ENCODE peak calls at places on chromosomes 6 and 20, in ten cellular contexts. T, U, L, K, M, J, P, B, H and X are unnamed samples.

GRCh38 chr6:148313483-148313882 is 29.2 kb upstream of the SASH1 start:
- DNase-seq in M (no peak), L (no peak), J (no peak), T (no peak), H (no peak), B (no peak), P (no peak), U (no peak), K (no peak), X (no peak)

GRCh38 chr20:38878798-38879197 is 47.4 kb upstream of the FAM83D start:
- DNase-seq in T (no peak), P (no peak), U (peak), B (no peak), K (peak), M (no peak), H (peak), L (no peak), J (peak), X (no peak)

GRCh38 chr6:152091201-152091600 is 283.7 kb downstream of the ESR1 start:
- DNase-seq in U (peak), H (no peak), L (no peak), P (no peak), T (no peak), M (no peak), K (no peak), J (peak), B (no peak), X (no peak)

GRCh38 chr20:38143238-38143645 is 21.8 kb downstream of the TGM2 start:
- DNase-seq in P (no peak), K (no peak), M (no peak), U (peak), L (peak), B (peak), J (no peak), T (peak), H (no peak), X (no peak)

GRCh38 chr20:62149532-62150235 is 6.1 kb downstream of the SS18L1 start:
- DNase-seq in P (peak), T (no peak), K (no peak), L (no peak), B (no peak), H (no peak), M (no peak), U (peak), J (peak), X (no peak)

GRCh38 chr6:127920804-127921203 is 19.9 kb upstream of the THEMIS start:
- DNase-seq in K (no peak), J (no peak), B (no peak), L (no peak), T (no peak), U (no peak), H (no peak), P (no peak), M (no peak), X (no peak)

GRCh38 chr20:34426026-34426425 is 63.0 kb downstream of the ITCH start:
- DNase-seq in B (no peak), M (no peak), H (peak), U (no peak), L (no peak), J (peak), T (no peak), P (no peak), K (no peak), X (no peak)

GRCh38 chr20:33313686-33314314 is 30.8 kb downstream of the BPIFB1 start:
- DNase-seq in J (no peak), U (no peak), P (no peak), T (no peak), M (no peak), H (no peak), B (no peak), K (no peak), L (no peak), X (no peak)

GRCh38 chr6:30945281-30945680 is 4.5 kb downstream of the MUCL3 start:
- DNase-seq in L (no peak), B (no peak), J (no peak), U (no peak), T (no peak), H (no peak), P (no peak), K (no peak), M (no peak), X (no peak)

GRCh38 chr6:53906842-53907241 is 112.0 kb downstream of the LRRC1 start:
- DNase-seq in J (no peak), U (no peak), K (no peak), P (no peak), L (no peak), B (no peak), H (peak), T (no peak), M (no peak), X (no peak)

GRCh38 chr6:18151801-18152200 is 3.1 kb downstream of the TPMT start:
- DNase-seq in J (no peak), T (no peak), U (no peak), K (no peak), M (no peak), H (no peak), P (no peak), L (no peak), B (no peak), X (no peak)

GRCh38 chr6:15796130-15796766 is 133.4 kb upstream of the DTNBP1 start:
- DNase-seq in B (no peak), L (no peak), M (no peak), P (no peak), H (no peak), T (peak), J (no peak), U (no peak), K (no peak), X (no peak)

GRCh38 chr6:12494161-12494560 is 204.0 kb downstream of the EDN1 start:
- DNase-seq in T (no peak), M (no peak), K (no peak), L (no peak), H (no peak), P (no peak), J (no peak), U (no peak), B (no peak), X (no peak)

GRCh38 chr6:1110164-1110563 is 201.7 kb upstream of the FOXQ1 start:
- DNase-seq in L (no peak), M (peak), T (no peak), K (no peak), U (no peak), H (no peak), B (no peak), P (no peak), J (no peak), X (no peak)

GRCh38 chr6:147699637-147700036 is 191.1 kb downstream of the SAMD5 start:
- DNase-seq in K (no peak), L (no peak), J (peak), T (no peak), B (no peak), P (no peak), M (no peak), U (peak), H (peak), X (no peak)

GRCh38 chr6:111280445-111280844 is 193.1 kb downstream of the SLC16A10 start:
- DNase-seq in M (no peak), K (no peak), H (no peak), B (no peak), P (no peak), T (no peak), U (no peak), J (no peak), L (no peak), X (no peak)

GRCh38 chr6:111278738-111279137 is 191.4 kb downstream of the SLC16A10 start:
- DNase-seq in T (no peak), L (no peak), B (no peak), U (no peak), M (no peak), K (no peak), J (no peak), H (no peak), P (no peak), X (no peak)

GRCh38 chr6:111276736-111277135 is 189.4 kb downstream of the SLC16A10 start:
- DNase-seq in M (no peak), P (no peak), T (no peak), L (no peak), H (no peak), B (no peak), K (no peak), U (peak), J (no peak), X (no peak)

GRCh38 chr6:111276335-111276734 is 189.0 kb downstream of the SLC16A10 start:
- DNase-seq in L (no peak), U (no peak), J (peak), H (no peak), P (no peak), T (no peak), K (no peak), M (no peak), B (no peak), X (no peak)

GRCh38 chr6:111277819-111278218 is 190.5 kb downstream of the SLC16A10 start:
- DNase-seq in K (no peak), L (no peak), M (no peak), U (no peak), B (no peak), J (no peak), T (no peak), H (no peak), P (no peak), X (no peak)
- TF ChIP-seq CTCF in K (no peak), L (no peak), M (no peak), U (no peak), B (no peak), J (no peak), T (no peak), H (no peak), P (no peak), X (no peak)

DNA sequence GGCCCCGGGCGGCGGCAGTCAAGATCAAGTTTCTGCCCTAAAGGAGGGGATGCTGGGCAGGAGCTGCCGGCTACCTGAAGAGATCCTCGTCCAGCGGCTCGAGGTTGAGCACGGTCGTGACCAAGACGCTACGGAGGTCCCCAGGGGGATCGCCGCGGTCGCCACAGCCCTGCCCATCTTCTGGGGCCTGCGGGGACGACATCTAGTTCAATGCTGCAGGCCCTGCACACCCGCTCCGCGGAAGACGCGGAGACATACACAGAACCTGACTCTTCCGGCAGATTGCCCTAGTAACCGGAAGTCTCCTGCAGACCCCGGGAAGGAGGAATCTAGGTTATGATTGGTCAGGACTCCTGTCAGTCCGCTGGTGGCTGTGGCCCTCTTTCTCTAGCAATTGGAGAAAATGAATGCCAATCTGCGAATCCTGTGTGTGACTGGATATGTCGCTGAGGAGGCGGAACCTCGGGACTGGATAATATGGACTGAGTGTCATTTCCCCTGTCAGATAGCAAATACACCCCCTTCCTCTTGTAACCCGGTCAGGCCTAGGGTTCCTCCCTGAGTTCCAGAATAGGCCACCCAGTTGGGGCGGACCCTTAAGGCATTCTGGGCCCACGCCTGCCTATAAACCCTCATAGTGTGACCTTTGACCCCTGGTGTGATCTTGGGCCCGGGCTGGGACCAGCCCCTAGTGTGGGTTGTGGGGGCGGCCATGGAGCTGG is at the start of the genes ACOT8 and ZSWIM3:
- DNase-seq in H (peak), K (peak), U (peak), T (peak), J (peak), B (peak), M (peak), P (peak), L (peak), X (peak)
- TF ChIP-seq CTCF in H (no peak), K (no peak), U (no peak), T (no peak), J (no peak), B (no peak), M (no peak), P (no peak), L (no peak), X (no peak)

DNA sequence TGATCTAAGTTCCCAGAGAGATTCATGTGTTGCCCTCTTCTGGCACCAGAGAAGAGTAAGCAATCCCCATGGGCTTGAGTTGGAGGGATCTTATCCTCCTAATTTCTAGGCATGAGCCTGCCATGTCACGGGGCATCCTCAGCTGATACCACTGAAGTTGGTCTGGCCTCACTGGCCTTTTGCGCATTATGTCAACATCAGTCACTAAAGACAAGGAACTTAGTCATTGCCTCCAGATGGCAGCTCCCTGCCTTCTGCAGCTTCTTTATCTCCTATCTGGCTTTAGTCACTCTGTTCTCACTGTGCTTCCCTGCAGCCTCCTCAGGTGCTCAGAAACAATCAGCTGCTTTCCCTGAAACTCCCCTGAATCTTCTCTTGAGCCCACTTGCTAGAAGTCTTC is 312.2 kb downstream of the ADGRG6 start:
- DNase-seq in J (no peak), P (no peak), L (no peak), M (no peak), K (no peak), T (no peak), H (no peak), B (no peak), U (peak), X (no peak)
- TF ChIP-seq CTCF in J (no peak), P (no peak), L (no peak), M (no peak), K (no peak), T (no peak), H (no peak), B (no peak), U (no peak), X (no peak)

DNA sequence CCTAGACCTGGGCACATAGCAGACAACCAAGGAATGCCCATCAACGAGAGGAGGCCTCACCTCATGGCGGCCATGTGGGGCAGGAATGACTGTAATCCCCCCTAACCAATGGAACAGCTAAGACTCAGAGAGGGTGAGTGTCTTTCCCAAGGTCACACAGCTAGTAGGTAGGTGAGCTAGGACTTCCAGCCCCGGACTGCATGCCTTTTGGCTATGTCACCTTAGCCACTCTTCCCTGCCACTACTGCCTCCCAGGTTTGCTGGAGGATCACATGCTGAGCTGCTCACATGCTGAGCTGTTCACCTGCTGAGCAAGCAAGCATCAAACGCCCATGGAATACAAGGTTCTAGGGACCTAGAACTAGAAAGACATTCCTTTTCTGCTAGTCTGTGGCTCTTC is 188.5 kb upstream of the PMEPA1 start:
- DNase-seq in B (no peak), M (no peak), L (no peak), U (no peak), T (no peak), H (no peak), K (no peak), J (no peak), P (no peak), X (no peak)
- TF ChIP-seq CTCF in B (no peak), M (no peak), L (no peak), U (no peak), T (no peak), H (no peak), K (no peak), J (no peak), P (no peak), X (no peak)